ENCODE peak calls at places on chromosomes 11 and 22, in nine cellular contexts. One of them, this sample, is unnamed.

GRCh38 chr11:93903989-93904388 is 53.6 kb upstream of the VSTM5 start:
- DNase-seq in psoas muscle: no peak
- DNase-seq in effector memory CD4-positive, alpha-beta T cell: no peak
- DNase-seq in endodermal cell: peak; percentile 70
- DNase-seq in right lobe of liver: no peak
- DNase-seq in IMR-90: no peak
- DNase-seq in lung: no peak
- DNase-seq in cardiac muscle cell: no peak
- DNase-seq in heart right ventricle: no peak
- DNase-seq in this sample: no peak

GRCh38 chr11:73585834-73586575 is 11.9 kb downstream of the FAM168A start:
- DNase-seq in cardiac muscle cell: no peak
- DNase-seq in endodermal cell: no peak
- DNase-seq in psoas muscle: no peak
- DNase-seq in heart right ventricle: no peak
- DNase-seq in IMR-90: peak; percentile 90
- DNase-seq in lung: no peak
- DNase-seq in right lobe of liver: no peak
- DNase-seq in effector memory CD4-positive, alpha-beta T cell: no peak
- DNase-seq in this sample: no peak

GRCh38 chr11:19711911-19712280 is 741 bp upstream of the NAV2 start:
- DNase-seq in heart right ventricle: no peak
- DNase-seq in IMR-90: no peak
- DNase-seq in endodermal cell: peak; percentile 81
- DNase-seq in lung: peak; percentile 30
- DNase-seq in cardiac muscle cell: no peak
- DNase-seq in effector memory CD4-positive, alpha-beta T cell: no peak
- DNase-seq in psoas muscle: no peak
- DNase-seq in right lobe of liver: no peak
- DNase-seq in this sample: no peak

GRCh38 chr11:686451-687243 is 8.4 kb downstream of the DEAF1 start:
- DNase-seq in right lobe of liver: no peak
- DNase-seq in endodermal cell: no peak
- DNase-seq in psoas muscle: peak; percentile 28
- DNase-seq in heart right ventricle: no peak
- DNase-seq in IMR-90: no peak
- DNase-seq in cardiac muscle cell: no peak
- DNase-seq in effector memory CD4-positive, alpha-beta T cell: no peak
- DNase-seq in lung: no peak
- DNase-seq in this sample: no peak

GRCh38 chr11:117095301-117096139 is 2.7 kb downstream of the SIK3 start:
- DNase-seq in psoas muscle: no peak
- DNase-seq in right lobe of liver: no peak
- DNase-seq in IMR-90: peak; percentile 52
- DNase-seq in heart right ventricle: no peak
- DNase-seq in effector memory CD4-positive, alpha-beta T cell: no peak
- DNase-seq in lung: no peak
- DNase-seq in cardiac muscle cell: peak; percentile 72
- DNase-seq in endodermal cell: no peak
- DNase-seq in this sample: peak; percentile 20

GRCh38 chr11:114295676-114296081 is 520 bp upstream of the NNMT start:
- DNase-seq in right lobe of liver: no peak
- DNase-seq in psoas muscle: peak; percentile 56
- DNase-seq in cardiac muscle cell: no peak
- DNase-seq in IMR-90: no peak
- DNase-seq in effector memory CD4-positive, alpha-beta T cell: no peak
- DNase-seq in endodermal cell: no peak
- DNase-seq in heart right ventricle: no peak
- DNase-seq in lung: no peak
- DNase-seq in this sample: no peak

GRCh38 chr11:57205046-57205671 is 23.4 kb downstream of the LRRC55 start:
- DNase-seq in endodermal cell: peak; percentile 76
- DNase-seq in effector memory CD4-positive, alpha-beta T cell: no peak
- DNase-seq in lung: no peak
- DNase-seq in heart right ventricle: no peak
- DNase-seq in cardiac muscle cell: peak; percentile 59
- DNase-seq in psoas muscle: peak; percentile 42
- DNase-seq in IMR-90: peak; percentile 62
- DNase-seq in right lobe of liver: no peak
- DNase-seq in this sample: no peak

GRCh38 chr22:46637711-46638600 is 17.8 kb downstream of the GRAMD4 start:
- DNase-seq in endodermal cell: no peak
- DNase-seq in effector memory CD4-positive, alpha-beta T cell: no peak
- DNase-seq in heart right ventricle: no peak
- DNase-seq in lung: no peak
- DNase-seq in right lobe of liver: no peak
- DNase-seq in IMR-90: no peak
- DNase-seq in psoas muscle: no peak
- DNase-seq in cardiac muscle cell: no peak
- DNase-seq in this sample: no peak

GRCh38 chr22:41619979-41620645 is 731 bp downstream of the DESI1 start:
- DNase-seq in lung: peak; percentile 35
- DNase-seq in cardiac muscle cell: no peak
- DNase-seq in IMR-90: no peak
- DNase-seq in endodermal cell: peak; percentile 86
- DNase-seq in effector memory CD4-positive, alpha-beta T cell: peak; percentile 13
- DNase-seq in psoas muscle: peak; percentile 67
- DNase-seq in heart right ventricle: peak; percentile 20
- DNase-seq in right lobe of liver: peak; percentile 62
- DNase-seq in this sample: peak; percentile 30

GRCh38 chr11:68832476-68833176 is 9.1 kb downstream of the CPT1A start:
- DNase-seq in right lobe of liver: no peak
- DNase-seq in heart right ventricle: no peak
- DNase-seq in endodermal cell: peak; percentile 68
- DNase-seq in psoas muscle: no peak
- DNase-seq in effector memory CD4-positive, alpha-beta T cell: no peak
- DNase-seq in IMR-90: no peak
- DNase-seq in cardiac muscle cell: no peak
- DNase-seq in lung: no peak
- DNase-seq in this sample: no peak

GRCh38 chr22:20205964-20206708 is 55.3 kb upstream of the CCDC188 start:
- DNase-seq in psoas muscle: peak; percentile 74
- DNase-seq in endodermal cell: peak; percentile 76
- DNase-seq in cardiac muscle cell: peak; percentile 86
- DNase-seq in IMR-90: peak; percentile 63
- DNase-seq in lung: peak; percentile 75
- DNase-seq in heart right ventricle: peak; percentile 81
- DNase-seq in right lobe of liver: peak; percentile 79
- DNase-seq in effector memory CD4-positive, alpha-beta T cell: peak; percentile 29
- DNase-seq in this sample: peak; percentile 35
- H3K4me1 ChIP-seq in psoas muscle: peaks cover 5% of the 10 kb centered on the region
- H3K4me1 ChIP-seq in endodermal cell: peaks cover 55% of the 10 kb centered on the region
- H3K4me1 ChIP-seq in cardiac muscle cell: peaks cover 45% of the 10 kb centered on the region
- H3K4me1 ChIP-seq in IMR-90: peaks cover 20% of the 10 kb centered on the region
- H3K4me1 ChIP-seq in lung: no peaks in the 10 kb centered on the region
- H3K4me1 ChIP-seq in heart right ventricle: peaks cover 44% of the 10 kb centered on the region
- H3K4me1 ChIP-seq in right lobe of liver: peaks cover 77% of the 10 kb centered on the region
- H3K4me1 ChIP-seq in effector memory CD4-positive, alpha-beta T cell: peaks cover 17% of the 10 kb centered on the region
- H3K4me1 ChIP-seq in this sample: peaks cover 16% of the 10 kb centered on the region

GRCh38 chr11:60757231-60757800 is 649 bp downstream of the MS4A15 start:
- DNase-seq in lung: no peak
- DNase-seq in IMR-90: no peak
- DNase-seq in psoas muscle: no peak
- DNase-seq in right lobe of liver: no peak
- DNase-seq in effector memory CD4-positive, alpha-beta T cell: no peak
- DNase-seq in heart right ventricle: no peak
- DNase-seq in cardiac muscle cell: no peak
- DNase-seq in endodermal cell: no peak
- DNase-seq in this sample: no peak

GRCh38 chr11:60753309-60753708 is 3.4 kb upstream of the MS4A15 start:
- DNase-seq in IMR-90: no peak
- DNase-seq in heart right ventricle: no peak
- DNase-seq in endodermal cell: no peak
- DNase-seq in psoas muscle: no peak
- DNase-seq in cardiac muscle cell: no peak
- DNase-seq in effector memory CD4-positive, alpha-beta T cell: no peak
- DNase-seq in right lobe of liver: no peak
- DNase-seq in lung: no peak
- DNase-seq in this sample: no peak

GRCh38 chr11:60750911-60751310 is 5.8 kb upstream of the MS4A15 start:
- DNase-seq in cardiac muscle cell: no peak
- DNase-seq in lung: no peak
- DNase-seq in effector memory CD4-positive, alpha-beta T cell: no peak
- DNase-seq in IMR-90: no peak
- DNase-seq in heart right ventricle: no peak
- DNase-seq in right lobe of liver: no peak
- DNase-seq in endodermal cell: no peak
- DNase-seq in psoas muscle: no peak
- DNase-seq in this sample: no peak

GRCh38 chr11:60756307-60757032 is at the start of gene MS4A15:
- DNase-seq in effector memory CD4-positive, alpha-beta T cell: no peak
- DNase-seq in heart right ventricle: no peak
- DNase-seq in right lobe of liver: no peak
- DNase-seq in psoas muscle: no peak
- DNase-seq in cardiac muscle cell: no peak
- DNase-seq in lung: no peak
- DNase-seq in endodermal cell: peak; percentile 64
- DNase-seq in IMR-90: no peak
- DNase-seq in this sample: no peak

GRCh38 chr11:60754887-60755286 is 1.8 kb upstream of the MS4A15 start:
- DNase-seq in psoas muscle: no peak
- DNase-seq in right lobe of liver: no peak
- DNase-seq in lung: no peak
- DNase-seq in cardiac muscle cell: no peak
- DNase-seq in endodermal cell: no peak
- DNase-seq in effector memory CD4-positive, alpha-beta T cell: no peak
- DNase-seq in IMR-90: no peak
- DNase-seq in heart right ventricle: no peak
- DNase-seq in this sample: no peak
- H3K4me1 ChIP-seq in psoas muscle: no peaks in the 10 kb centered on the region
- H3K4me1 ChIP-seq in right lobe of liver: no peaks in the 10 kb centered on the region
- H3K4me1 ChIP-seq in lung: no peaks in the 10 kb centered on the region
- H3K4me1 ChIP-seq in cardiac muscle cell: no peaks in the 10 kb centered on the region
- H3K4me1 ChIP-seq in endodermal cell: no peaks in the 10 kb centered on the region
- H3K4me1 ChIP-seq in effector memory CD4-positive, alpha-beta T cell: no peaks in the 10 kb centered on the region
- H3K4me1 ChIP-seq in IMR-90: no peaks in the 10 kb centered on the region
- H3K4me1 ChIP-seq in heart right ventricle: peaks cover 9% of the 10 kb centered on the region
- H3K4me1 ChIP-seq in this sample: no peaks in the 10 kb centered on the region

DNA sequence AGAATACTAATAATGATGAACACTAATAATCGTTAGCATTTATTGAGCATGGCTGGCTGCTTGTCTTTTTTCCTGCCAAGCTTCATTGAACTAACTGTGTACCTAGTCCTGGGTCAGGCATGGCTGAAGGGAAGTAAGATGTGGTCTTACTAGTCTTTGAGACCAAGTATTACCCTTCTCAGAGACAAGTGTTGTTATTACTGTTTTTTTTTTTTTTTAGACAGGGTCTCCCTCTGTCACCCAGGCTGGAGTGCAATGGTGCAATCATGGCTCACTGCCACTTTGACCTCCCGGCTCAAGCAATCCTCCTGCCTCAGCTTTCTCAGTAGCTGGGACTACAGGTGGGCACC is 4.6 kb downstream of the ST14 start:
- DNase-seq in cardiac muscle cell: no peak
- DNase-seq in psoas muscle: no peak
- DNase-seq in effector memory CD4-positive, alpha-beta T cell: no peak
- DNase-seq in lung: no peak
- DNase-seq in heart right ventricle: no peak
- DNase-seq in right lobe of liver: no peak
- DNase-seq in endodermal cell: no peak
- DNase-seq in IMR-90: no peak
- DNase-seq in this sample: no peak
- H3K4me1 ChIP-seq in cardiac muscle cell: no peaks in the 10 kb centered on the region
- H3K4me1 ChIP-seq in psoas muscle: no peaks in the 10 kb centered on the region
- H3K4me1 ChIP-seq in effector memory CD4-positive, alpha-beta T cell: peaks cover 11% of the 10 kb centered on the region
- H3K4me1 ChIP-seq in lung: no peaks in the 10 kb centered on the region
- H3K4me1 ChIP-seq in heart right ventricle: peaks cover 65% of the 10 kb centered on the region
- H3K4me1 ChIP-seq in right lobe of liver: peaks cover 21% of the 10 kb centered on the region
- H3K4me1 ChIP-seq in endodermal cell: peaks cover 3% of the 10 kb centered on the region
- H3K4me1 ChIP-seq in IMR-90: peaks cover 4% of the 10 kb centered on the region
- H3K4me1 ChIP-seq in this sample: no peaks in the 10 kb centered on the region

GRCh38 chr11:14774738-14775137 is 117.3 kb downstream of the CYP2R1 start:
- DNase-seq in lung: no peak
- DNase-seq in effector memory CD4-positive, alpha-beta T cell: no peak
- DNase-seq in right lobe of liver: no peak
- DNase-seq in heart right ventricle: no peak
- DNase-seq in endodermal cell: no peak
- DNase-seq in IMR-90: peak; percentile 3
- DNase-seq in psoas muscle: no peak
- DNase-seq in cardiac muscle cell: no peak
- DNase-seq in this sample: no peak
- H3K4me1 ChIP-seq in lung: no peaks in the 10 kb centered on the region
- H3K4me1 ChIP-seq in effector memory CD4-positive, alpha-beta T cell: no peaks in the 10 kb centered on the region
- H3K4me1 ChIP-seq in right lobe of liver: peaks cover 12% of the 10 kb centered on the region
- H3K4me1 ChIP-seq in heart right ventricle: no peaks in the 10 kb centered on the region
- H3K4me1 ChIP-seq in endodermal cell: no peaks in the 10 kb centered on the region
- H3K4me1 ChIP-seq in IMR-90: no peaks in the 10 kb centered on the region
- H3K4me1 ChIP-seq in psoas muscle: no peaks in the 10 kb centered on the region
- H3K4me1 ChIP-seq in cardiac muscle cell: no peaks in the 10 kb centered on the region
- H3K4me1 ChIP-seq in this sample: peaks cover 22% of the 10 kb centered on the region

GRCh38 chr11:75399344-75400109 is at the start of gene RPS3:
- DNase-seq in heart right ventricle: peak; percentile 92
- DNase-seq in lung: peak; percentile 92
- DNase-seq in effector memory CD4-positive, alpha-beta T cell: peak; percentile 78
- DNase-seq in IMR-90: peak; percentile 91
- DNase-seq in cardiac muscle cell: peak; percentile 94
- DNase-seq in right lobe of liver: peak; percentile 93
- DNase-seq in psoas muscle: peak; percentile 95
- DNase-seq in endodermal cell: peak; percentile 95
- DNase-seq in this sample: peak; percentile 90
- H3K4me1 ChIP-seq in heart right ventricle: peaks cover 44% of the 10 kb centered on the region
- H3K4me1 ChIP-seq in lung: peaks cover 5% of the 10 kb centered on the region
- H3K4me1 ChIP-seq in effector memory CD4-positive, alpha-beta T cell: peaks cover 8% of the 10 kb centered on the region
- H3K4me1 ChIP-seq in IMR-90: peaks cover 5% of the 10 kb centered on the region
- H3K4me1 ChIP-seq in cardiac muscle cell: peaks cover 4% of the 10 kb centered on the region
- H3K4me1 ChIP-seq in right lobe of liver: peaks cover 17% of the 10 kb centered on the region
- H3K4me1 ChIP-seq in psoas muscle: peaks cover 33% of the 10 kb centered on the region
- H3K4me1 ChIP-seq in endodermal cell: peaks cover 21% of the 10 kb centered on the region
- H3K4me1 ChIP-seq in this sample: peaks cover 16% of the 10 kb centered on the region

DNA sequence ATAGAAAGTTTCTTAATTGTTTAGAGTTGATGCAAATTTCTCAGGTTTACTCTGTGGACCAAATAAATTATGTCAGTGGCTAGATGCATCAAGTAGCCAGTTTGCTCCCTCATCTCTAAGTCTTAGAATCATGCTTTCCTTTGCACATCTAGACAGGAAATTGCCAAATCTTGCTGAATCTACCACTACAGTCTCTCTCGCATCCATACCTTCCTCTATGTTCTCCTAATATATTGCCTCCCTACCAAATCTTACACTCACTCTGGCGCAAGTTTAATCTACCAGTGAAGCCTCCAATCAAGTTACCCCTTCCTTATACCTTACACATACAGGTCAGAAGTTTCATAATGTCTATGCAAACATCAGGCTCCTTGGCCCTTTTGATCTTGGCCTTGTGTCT is 10.8 kb downstream of the HSD17B12 start:
- DNase-seq in heart right ventricle: no peak
- DNase-seq in endodermal cell: no peak
- DNase-seq in effector memory CD4-positive, alpha-beta T cell: no peak
- DNase-seq in cardiac muscle cell: peak; percentile 18
- DNase-seq in IMR-90: no peak
- DNase-seq in psoas muscle: no peak
- DNase-seq in lung: no peak
- DNase-seq in right lobe of liver: no peak
- DNase-seq in this sample: no peak
- H3K4me1 ChIP-seq in heart right ventricle: peaks cover 50% of the 10 kb centered on the region
- H3K4me1 ChIP-seq in endodermal cell: no peaks in the 10 kb centered on the region
- H3K4me1 ChIP-seq in effector memory CD4-positive, alpha-beta T cell: no peaks in the 10 kb centered on the region
- H3K4me1 ChIP-seq in cardiac muscle cell: peaks cover 23% of the 10 kb centered on the region
- H3K4me1 ChIP-seq in IMR-90: peaks cover 1% of the 10 kb centered on the region
- H3K4me1 ChIP-seq in psoas muscle: peaks cover 39% of the 10 kb centered on the region
- H3K4me1 ChIP-seq in lung: peaks cover 15% of the 10 kb centered on the region
- H3K4me1 ChIP-seq in right lobe of liver: peaks cover 16% of the 10 kb centered on the region
- H3K4me1 ChIP-seq in this sample: no peaks in the 10 kb centered on the region